ENCODE peak calls at places on chromosomes 5 and 9, in ten cellular contexts. L is CD8-positive, alpha-beta memory T cell; T is fibroblast of lung; R is left ventricle myocardium inferior; U is transverse colon; Y is GM23248; O is BJ; Z is tibial nerve; S is A673; F is hepatocyte. G is an unnamed sample.

GRCh38 chr9:117691367-117691766 is 12.8 kb upstream of the TLR4 start:
- DNase-seq in L (no peak), T (no peak), R (no peak), U (no peak), Y (no peak), O (no peak), Z (no peak), S (no peak), F (no peak), G (no peak)

GRCh38 chr5:112492291-112492690 is 73.2 kb upstream of the EPB41L4A start:
- DNase-seq in L (no peak), T (peak; percentile 58), R (peak; percentile 56), U (peak; percentile 45), Y (peak; percentile 84), O (peak; percentile 10), Z (no peak), S (peak; percentile 77), F (peak; percentile 61), G (peak; percentile 64)

GRCh38 chr9:95438958-95439357 is 77.8 kb downstream of the PTCH1 start:
- DNase-seq in L (no peak), T (no peak), R (no peak), U (no peak), Y (no peak), O (no peak), Z (no peak), S (no peak), F (no peak), G (no peak)

GRCh38 chr5:154368041-154368800 is 77.6 kb upstream of the SAP30L start:
- DNase-seq in L (no peak), T (peak; percentile 97), R (no peak), U (no peak), Y (peak; percentile 94), O (peak; percentile 88), Z (peak; percentile 57), S (peak; percentile 94), F (peak; percentile 61), G (peak; percentile 83)

GRCh38 chr9:74887041-74887980 is at the start of gene TRPM6:
- DNase-seq in L (peak; percentile 13), T (peak; percentile 76), R (peak; percentile 86), U (peak; percentile 84), Y (peak; percentile 79), O (peak; percentile 13), Z (peak; percentile 64), S (peak; percentile 77), F (peak; percentile 86), G (peak; percentile 49)

GRCh38 chr5:176629853-176630680 is at the start of the genes EIF4E1B and SNCB:
- DNase-seq in L (no peak), T (peak; percentile 50), R (no peak), U (no peak), Y (peak; percentile 75), O (no peak), Z (no peak), S (peak; percentile 58), F (peak; percentile 72), G (no peak)

GRCh38 chr5:149684371-149684770 is 45.7 kb upstream of the PPARGC1B start:
- DNase-seq in L (no peak), T (no peak), R (no peak), U (no peak), Y (no peak), O (no peak), Z (no peak), S (no peak), F (no peak), G (no peak)

GRCh38 chr5:58266402-58266801 is 193.5 kb downstream of the PLK2 start:
- DNase-seq in L (no peak), T (peak; percentile 42), R (no peak), U (no peak), Y (peak; percentile 62), O (no peak), Z (no peak), S (no peak), F (no peak), G (no peak)

GRCh38 chr5:176438959-176439757 is 9.0 kb upstream of the FAF2 start:
- DNase-seq in L (no peak), T (peak; percentile 76), R (no peak), U (no peak), Y (peak; percentile 61), O (no peak), Z (no peak), S (no peak), F (no peak), G (peak; percentile 85)

GRCh38 chr5:143338658-143339366 is 64.7 kb downstream of the NR3C1 start:
- DNase-seq in L (no peak), T (peak; percentile 41), R (no peak), U (no peak), Y (peak; percentile 58), O (no peak), Z (no peak), S (no peak), F (no peak), G (no peak)

DNA sequence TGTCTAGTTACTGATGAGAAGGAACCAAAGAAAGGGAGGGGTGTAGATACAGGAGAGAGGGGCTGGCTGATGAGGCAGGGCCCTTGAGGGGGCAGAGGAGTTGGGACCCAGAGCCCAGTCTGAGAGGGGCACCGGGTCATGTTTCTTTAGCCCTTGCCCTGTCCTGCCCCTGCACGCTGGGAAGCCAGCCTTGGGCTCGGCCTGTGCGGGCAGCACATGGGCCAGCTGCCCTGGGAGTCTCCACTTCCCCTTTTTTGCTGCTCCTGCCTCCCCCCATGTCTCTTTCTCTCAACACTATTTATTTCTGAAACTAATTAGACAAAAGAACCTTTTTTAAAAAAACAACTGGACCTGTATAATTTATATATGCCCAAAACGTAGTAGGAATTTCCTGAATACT is 20.5 kb downstream of the MVB12B start:
- DNase-seq in L (no peak), T (no peak), R (no peak), U (no peak), Y (no peak), O (no peak), Z (no peak), S (no peak), F (no peak), G (no peak)
- H3K4me3 ChIP-seq in L (no peak overlapping the region), T (no peak overlapping the region), R (no peak overlapping the region), U (no peak overlapping the region), Y (no peak overlapping the region), O (no peak overlapping the region), Z (no peak overlapping the region), S (no peak overlapping the region), F (no peak overlapping the region), G (no peak overlapping the region)

DNA sequence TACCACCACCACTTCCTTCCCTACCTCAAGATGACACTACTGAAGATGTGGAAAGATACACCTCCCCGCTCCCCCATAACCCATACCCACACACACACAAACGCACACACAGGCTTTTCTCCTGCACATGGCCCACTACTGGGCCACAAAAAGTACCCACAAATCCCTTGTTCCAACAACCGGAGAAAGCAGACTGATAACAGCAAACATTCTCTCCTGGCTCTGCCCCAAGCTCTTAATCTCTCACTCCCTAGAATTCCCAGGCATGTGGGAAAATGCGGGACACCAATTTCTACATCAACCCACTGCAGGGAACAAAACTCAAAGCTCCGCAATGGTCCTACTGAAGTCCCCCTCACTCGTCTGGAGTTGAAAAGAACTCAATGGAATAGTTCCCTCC is 611.0 kb upstream of the KLF4 start:
- DNase-seq in L (no peak), T (no peak), R (no peak), U (no peak), Y (no peak), O (no peak), Z (no peak), S (no peak), F (no peak), G (no peak)
- H3K27me3 ChIP-seq in L (no peaks in the 10 kb centered on the region), T (no peaks in the 10 kb centered on the region), R (no peaks in the 10 kb centered on the region), U (no peaks in the 10 kb centered on the region), Y (no peaks in the 10 kb centered on the region), O (no peaks in the 10 kb centered on the region), Z (no peaks in the 10 kb centered on the region), S (no peaks in the 10 kb centered on the region), F (no peaks in the 10 kb centered on the region), G (no peaks in the 10 kb centered on the region)

DNA sequence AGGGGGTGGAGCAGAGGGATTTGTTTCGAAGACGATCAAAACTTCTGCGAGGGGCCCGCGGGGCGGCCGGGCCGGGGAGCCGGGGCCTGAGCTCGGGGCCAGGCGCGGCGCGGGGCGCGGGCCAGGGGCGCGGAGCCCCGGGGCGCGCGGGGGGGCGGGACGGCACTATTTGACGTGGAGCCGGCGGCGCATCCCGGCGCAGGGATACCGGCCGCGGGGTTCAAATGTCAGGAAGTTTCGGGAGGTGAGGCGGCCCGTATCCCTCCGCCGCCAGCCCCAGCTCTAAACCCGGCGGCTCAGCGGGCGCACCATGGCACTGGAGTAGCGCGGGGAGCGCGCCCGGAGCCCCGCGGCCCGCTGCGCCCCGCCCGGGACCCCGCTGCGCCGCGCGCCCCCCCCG is at the start of gene LMX1B:
- DNase-seq in L (no peak), T (peak; percentile 31), R (peak; percentile 72), U (peak; percentile 22), Y (peak; percentile 49), O (no peak), Z (no peak), S (peak; percentile 73), F (no peak), G (no peak)
- H3K4me3 ChIP-seq in L (no peak within 1 kb of the TSS), T (no peak within 1 kb of the TSS), R (peak within 1 kb of the TSS; percentile 64), U (no peak within 1 kb of the TSS), Y (no peak within 1 kb of the TSS), O (no peak within 1 kb of the TSS), Z (peak within 1 kb of the TSS; percentile 44), S (peak within 1 kb of the TSS; percentile 36), F (no peak within 1 kb of the TSS), G (no peak within 1 kb of the TSS)

GRCh38 chr9:136657975-136658848 is 4.5 kb upstream of the EGFL7 start:
- DNase-seq in L (no peak), T (no peak), R (peak; percentile 19), U (no peak), Y (no peak), O (no peak), Z (no peak), S (no peak), F (no peak), G (no peak)
- H3K27me3 ChIP-seq in L (peaks cover 29% of the 10 kb centered on the region), T (peaks cover 9% of the 10 kb centered on the region), R (peaks cover 35% of the 10 kb centered on the region), U (peaks cover 89% of the 10 kb centered on the region), Y (peaks cover 16% of the 10 kb centered on the region), O (peaks cover 5% of the 10 kb centered on the region), Z (no peaks in the 10 kb centered on the region), S (no peaks in the 10 kb centered on the region), F (no peaks in the 10 kb centered on the region), G (peaks cover 53% of the 10 kb centered on the region)

DNA sequence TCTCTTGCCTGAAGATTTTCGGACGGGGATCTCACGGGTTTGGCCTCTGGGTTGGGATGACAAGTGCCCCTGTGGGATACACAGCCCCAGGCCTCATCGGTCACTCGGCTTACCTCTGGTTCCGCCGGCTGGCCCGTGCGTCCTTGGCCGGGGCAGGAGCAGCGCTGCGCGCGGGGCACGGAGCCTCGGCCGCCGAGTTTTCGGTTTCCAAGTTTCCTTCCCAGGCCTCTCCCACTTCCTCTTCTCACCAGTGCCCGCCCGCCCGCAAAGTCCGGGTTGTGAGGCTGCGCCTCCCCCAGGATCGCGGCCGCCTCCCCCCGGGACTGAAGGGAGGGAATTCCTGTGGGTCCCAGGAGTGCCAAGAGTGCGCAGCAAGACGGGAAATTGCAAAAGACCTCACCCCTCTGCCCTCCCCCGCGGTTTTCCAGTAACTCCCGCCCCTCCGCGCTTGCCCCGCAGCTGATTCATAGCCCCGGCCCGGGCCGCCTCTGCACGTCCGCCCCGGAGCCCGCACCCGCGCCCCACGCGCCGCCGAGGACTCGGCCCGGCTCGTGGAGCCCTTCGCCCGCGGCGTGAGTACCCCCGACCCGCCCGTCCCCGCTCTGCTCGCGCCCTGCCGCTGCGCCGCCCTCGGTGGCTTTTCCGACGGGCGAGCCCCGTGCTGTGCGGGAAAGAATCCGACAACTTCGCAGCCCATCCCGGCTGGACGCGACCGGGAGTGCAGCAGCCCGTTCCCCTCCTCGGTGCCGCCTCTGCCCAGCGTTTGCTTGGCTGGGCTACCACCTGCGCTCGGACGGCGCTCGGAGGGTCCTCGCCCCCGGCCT is at the start of gene OSMR:
- DNase-seq in L (no peak), T (peak; percentile 99), R (peak; percentile 92), U (peak; percentile 77), Y (peak; percentile 99), O (peak; percentile 93), Z (peak; percentile 81), S (peak; percentile 94), F (peak; percentile 89), G (peak; percentile 97)
- H3K4me3 ChIP-seq in L (no peak within 1 kb of the TSS), T (peak within 1 kb of the TSS; percentile 83), R (peak within 1 kb of the TSS; percentile 71), U (peak within 1 kb of the TSS; percentile 74), Y (peak within 1 kb of the TSS; percentile 90), O (peak within 1 kb of the TSS; percentile 96), Z (peak within 1 kb of the TSS; percentile 90), S (peak within 1 kb of the TSS; percentile 58), F (peak within 1 kb of the TSS; percentile 96), G (peak within 1 kb of the TSS; percentile 89)